ENCODE peak calls at places on chromosomes 7 and 10, in ten cellular contexts. One of them, this sample, is unnamed.

GRCh38 chr10:94092848-94093247 is 99.1 kb downstream of the PLCE1 start:
- DNase-seq in PC-9: no peak
- DNase-seq in A549: no peak
- DNase-seq in WTC11: no peak
- DNase-seq in fibroblast of lung: peak; percentile 71
- DNase-seq in cardiac fibroblast: peak; percentile 68
- DNase-seq in cardiac muscle cell: no peak
- DNase-seq in lower leg skin: no peak
- DNase-seq in heart right ventricle: no peak
- DNase-seq in foreskin fibroblast: peak; percentile 26
- DNase-seq in this sample: no peak

GRCh38 chr10:29926649-29927048 is 132.7 kb downstream of the JCAD start:
- DNase-seq in lower leg skin: no peak
- DNase-seq in heart right ventricle: no peak
- DNase-seq in WTC11: peak; percentile 28
- DNase-seq in foreskin fibroblast: peak; percentile 68
- DNase-seq in cardiac muscle cell: no peak
- DNase-seq in A549: no peak
- DNase-seq in PC-9: no peak
- DNase-seq in cardiac fibroblast: peak; percentile 73
- DNase-seq in fibroblast of lung: peak; percentile 87
- DNase-seq in this sample: no peak

GRCh38 chr7:105713488-105714465 is 132.5 kb upstream of the EFCAB10 start:
- DNase-seq in cardiac fibroblast: peak; percentile 36
- DNase-seq in cardiac muscle cell: no peak
- DNase-seq in PC-9: peak; percentile 56
- DNase-seq in WTC11: no peak
- DNase-seq in fibroblast of lung: no peak
- DNase-seq in lower leg skin: no peak
- DNase-seq in foreskin fibroblast: peak; percentile 62
- DNase-seq in heart right ventricle: no peak
- DNase-seq in A549: no peak
- DNase-seq in this sample: no peak

GRCh38 chr10:43226851-43227845 is 39.7 kb downstream of the RASGEF1A start:
- DNase-seq in WTC11: peak; percentile 7
- DNase-seq in A549: no peak
- DNase-seq in cardiac muscle cell: no peak
- DNase-seq in foreskin fibroblast: no peak
- DNase-seq in fibroblast of lung: no peak
- DNase-seq in cardiac fibroblast: no peak
- DNase-seq in heart right ventricle: no peak
- DNase-seq in lower leg skin: peak; percentile 72
- DNase-seq in PC-9: no peak
- DNase-seq in this sample: no peak

GRCh38 chr7:70655694-70656093 is 476.2 kb upstream of the GALNT17 start:
- DNase-seq in cardiac fibroblast: no peak
- DNase-seq in heart right ventricle: no peak
- DNase-seq in foreskin fibroblast: no peak
- DNase-seq in lower leg skin: no peak
- DNase-seq in PC-9: no peak
- DNase-seq in WTC11: no peak
- DNase-seq in fibroblast of lung: no peak
- DNase-seq in A549: no peak
- DNase-seq in cardiac muscle cell: no peak
- DNase-seq in this sample: no peak

GRCh38 chr7:116953372-116953726 is at the start of gene ST7:
- DNase-seq in cardiac fibroblast: peak; percentile 74
- DNase-seq in PC-9: peak; percentile 68
- DNase-seq in cardiac muscle cell: peak; percentile 69
- DNase-seq in foreskin fibroblast: peak; percentile 87
- DNase-seq in A549: peak; percentile 67
- DNase-seq in WTC11: peak; percentile 51
- DNase-seq in heart right ventricle: no peak
- DNase-seq in lower leg skin: peak; percentile 93
- DNase-seq in fibroblast of lung: peak; percentile 70
- DNase-seq in this sample: peak; percentile 44

GRCh38 chr7:116443646-116444045 is 55.9 kb upstream of the CAV2 start:
- DNase-seq in foreskin fibroblast: no peak
- DNase-seq in heart right ventricle: no peak
- DNase-seq in WTC11: no peak
- DNase-seq in A549: no peak
- DNase-seq in fibroblast of lung: no peak
- DNase-seq in lower leg skin: no peak
- DNase-seq in PC-9: no peak
- DNase-seq in cardiac fibroblast: no peak
- DNase-seq in cardiac muscle cell: no peak
- DNase-seq in this sample: no peak

GRCh38 chr10:89301721-89302445 is at the start of gene IFIT2:
- DNase-seq in WTC11: no peak
- DNase-seq in heart right ventricle: no peak
- DNase-seq in fibroblast of lung: peak; percentile 82
- DNase-seq in cardiac muscle cell: no peak
- DNase-seq in PC-9: peak; percentile 65
- DNase-seq in foreskin fibroblast: peak; percentile 78
- DNase-seq in lower leg skin: no peak
- DNase-seq in cardiac fibroblast: peak; percentile 83
- DNase-seq in A549: peak; percentile 37
- DNase-seq in this sample: no peak

GRCh38 chr10:63058236-63058635 is 74.9 kb upstream of the NRBF2 start:
- DNase-seq in heart right ventricle: no peak
- DNase-seq in lower leg skin: no peak
- DNase-seq in PC-9: no peak
- DNase-seq in WTC11: no peak
- DNase-seq in foreskin fibroblast: no peak
- DNase-seq in cardiac fibroblast: no peak
- DNase-seq in A549: no peak
- DNase-seq in fibroblast of lung: no peak
- DNase-seq in cardiac muscle cell: no peak
- DNase-seq in this sample: no peak

GRCh38 chr10:74930962-74931361 is 104.6 kb downstream of the KAT6B start:
- DNase-seq in A549: no peak
- DNase-seq in cardiac muscle cell: no peak
- DNase-seq in fibroblast of lung: no peak
- DNase-seq in cardiac fibroblast: no peak
- DNase-seq in heart right ventricle: no peak
- DNase-seq in foreskin fibroblast: no peak
- DNase-seq in WTC11: no peak
- DNase-seq in lower leg skin: no peak
- DNase-seq in PC-9: no peak
- DNase-seq in this sample: no peak

GRCh38 chr7:94509879-94510581 is 421 bp downstream of the CASD1 start:
- DNase-seq in WTC11: peak; percentile 73
- DNase-seq in cardiac fibroblast: peak; percentile 65
- DNase-seq in fibroblast of lung: peak; percentile 66
- DNase-seq in PC-9: peak; percentile 58
- DNase-seq in cardiac muscle cell: peak; percentile 88
- DNase-seq in lower leg skin: peak; percentile 89
- DNase-seq in foreskin fibroblast: peak; percentile 85
- DNase-seq in heart right ventricle: peak; percentile 64
- DNase-seq in A549: peak; percentile 84
- DNase-seq in this sample: peak; percentile 72

GRCh38 chr7:27564881-27565482 is 97.7 kb downstream of the HIBADH start:
- DNase-seq in cardiac muscle cell: no peak
- DNase-seq in cardiac fibroblast: no peak
- DNase-seq in lower leg skin: no peak
- DNase-seq in PC-9: no peak
- DNase-seq in heart right ventricle: no peak
- DNase-seq in A549: no peak
- DNase-seq in fibroblast of lung: no peak
- DNase-seq in WTC11: no peak
- DNase-seq in foreskin fibroblast: no peak
- DNase-seq in this sample: no peak

GRCh38 chr10:44397476-44398225 is 12.8 kb upstream of the CXCL12 start:
- DNase-seq in foreskin fibroblast: no peak
- DNase-seq in PC-9: no peak
- DNase-seq in cardiac muscle cell: no peak
- DNase-seq in heart right ventricle: no peak
- DNase-seq in lower leg skin: peak; percentile 72
- DNase-seq in A549: no peak
- DNase-seq in WTC11: no peak
- DNase-seq in cardiac fibroblast: no peak
- DNase-seq in fibroblast of lung: no peak
- DNase-seq in this sample: no peak

GRCh38 chr7:11552676-11553075 is 279.3 kb downstream of the THSD7A start:
- DNase-seq in cardiac fibroblast: no peak
- DNase-seq in heart right ventricle: no peak
- DNase-seq in WTC11: no peak
- DNase-seq in cardiac muscle cell: no peak
- DNase-seq in fibroblast of lung: no peak
- DNase-seq in foreskin fibroblast: no peak
- DNase-seq in lower leg skin: no peak
- DNase-seq in A549: no peak
- DNase-seq in PC-9: no peak
- DNase-seq in this sample: no peak

DNA sequence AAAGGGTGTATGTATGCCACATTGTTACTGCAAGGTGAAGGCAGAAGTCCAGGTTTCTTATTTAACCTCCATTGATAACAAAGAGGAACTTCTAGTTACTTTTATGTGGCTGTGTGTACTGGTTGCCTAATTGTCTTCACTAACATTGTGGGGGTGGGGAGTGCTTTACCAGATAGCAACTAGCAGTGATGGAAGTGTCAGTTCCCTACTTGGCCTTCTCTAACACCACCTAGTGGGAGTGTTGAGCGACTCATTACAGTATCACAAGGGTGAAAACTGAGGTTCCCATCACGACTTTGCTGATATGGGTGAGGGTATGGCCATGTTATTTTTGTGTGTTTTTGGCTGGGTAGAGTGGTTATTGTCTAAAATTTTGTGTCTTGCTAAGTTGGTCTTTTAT is 274.4 kb downstream of the THSD7A start:
- DNase-seq in cardiac muscle cell: peak; percentile 11
- DNase-seq in fibroblast of lung: peak; percentile 35
- DNase-seq in lower leg skin: no peak
- DNase-seq in heart right ventricle: no peak
- DNase-seq in foreskin fibroblast: peak; percentile 9
- DNase-seq in WTC11: peak; percentile 45
- DNase-seq in PC-9: no peak
- DNase-seq in cardiac fibroblast: peak; percentile 32
- DNase-seq in A549: peak; percentile 37
- DNase-seq in this sample: peak; percentile 13
- TF ChIP-seq CTCF in cardiac muscle cell: peak; percentile 54
- TF ChIP-seq CTCF in fibroblast of lung: peak; percentile 41
- TF ChIP-seq CTCF in lower leg skin: no peak
- TF ChIP-seq CTCF in heart right ventricle: peak; percentile 22
- TF ChIP-seq CTCF in foreskin fibroblast: no peak
- TF ChIP-seq CTCF in WTC11: peak; percentile 32
- TF ChIP-seq CTCF in PC-9: peak; percentile 39
- TF ChIP-seq CTCF in cardiac fibroblast: peak; percentile 35
- TF ChIP-seq CTCF in A549: peak; percentile 18
- TF ChIP-seq CTCF in this sample: peak; percentile 27

GRCh38 chr10:102502337-102503151 is at the start of gene ACTR1A:
- DNase-seq in heart right ventricle: peak; percentile 95
- DNase-seq in cardiac muscle cell: peak; percentile 99
- DNase-seq in cardiac fibroblast: peak; percentile 100
- DNase-seq in A549: peak; percentile 100
- DNase-seq in WTC11: peak; percentile 96
- DNase-seq in foreskin fibroblast: peak; percentile 99
- DNase-seq in PC-9: peak; percentile 97
- DNase-seq in fibroblast of lung: peak; percentile 100
- DNase-seq in lower leg skin: peak; percentile 99
- DNase-seq in this sample: peak; percentile 95
- TF ChIP-seq CTCF in heart right ventricle: no peak
- TF ChIP-seq CTCF in cardiac muscle cell: no peak
- TF ChIP-seq CTCF in cardiac fibroblast: no peak
- TF ChIP-seq CTCF in A549: no peak
- TF ChIP-seq CTCF in WTC11: no peak
- TF ChIP-seq CTCF in foreskin fibroblast: no peak
- TF ChIP-seq CTCF in PC-9: no peak
- TF ChIP-seq CTCF in fibroblast of lung: no peak
- TF ChIP-seq CTCF in lower leg skin: no peak
- TF ChIP-seq CTCF in this sample: no peak

GRCh38 chr7:80134536-80135305 is at the start of gene GNAI1:
- DNase-seq in cardiac fibroblast: peak; percentile 84
- DNase-seq in fibroblast of lung: peak; percentile 81
- DNase-seq in WTC11: peak; percentile 80
- DNase-seq in lower leg skin: peak; percentile 92
- DNase-seq in PC-9: peak; percentile 76
- DNase-seq in foreskin fibroblast: peak; percentile 97
- DNase-seq in heart right ventricle: peak; percentile 75
- DNase-seq in A549: peak; percentile 78
- DNase-seq in cardiac muscle cell: peak; percentile 90
- DNase-seq in this sample: peak; percentile 91
- TF ChIP-seq CTCF in cardiac fibroblast: peak; percentile 14
- TF ChIP-seq CTCF in fibroblast of lung: peak; percentile 28
- TF ChIP-seq CTCF in WTC11: peak; percentile 13
- TF ChIP-seq CTCF in lower leg skin: no peak
- TF ChIP-seq CTCF in PC-9: no peak
- TF ChIP-seq CTCF in foreskin fibroblast: peak; percentile 8
- TF ChIP-seq CTCF in heart right ventricle: peak; percentile 37
- TF ChIP-seq CTCF in A549: peak; percentile 86
- TF ChIP-seq CTCF in cardiac muscle cell: peak; percentile 36
- TF ChIP-seq CTCF in this sample: no peak

GRCh38 chr10:98424308-98425254 is 9.6 kb upstream of the PYROXD2 start:
- DNase-seq in fibroblast of lung: no peak
- DNase-seq in heart right ventricle: no peak
- DNase-seq in cardiac muscle cell: peak; percentile 66
- DNase-seq in cardiac fibroblast: no peak
- DNase-seq in PC-9: no peak
- DNase-seq in lower leg skin: peak; percentile 82
- DNase-seq in WTC11: no peak
- DNase-seq in foreskin fibroblast: no peak
- DNase-seq in A549: no peak
- DNase-seq in this sample: no peak

GRCh38 chr10:98420786-98421185 is 5.8 kb upstream of the PYROXD2 start:
- DNase-seq in cardiac muscle cell: no peak
- DNase-seq in heart right ventricle: peak; percentile 47
- DNase-seq in PC-9: no peak
- DNase-seq in WTC11: no peak
- DNase-seq in cardiac fibroblast: no peak
- DNase-seq in fibroblast of lung: no peak
- DNase-seq in foreskin fibroblast: no peak
- DNase-seq in A549: no peak
- DNase-seq in lower leg skin: peak; percentile 52
- DNase-seq in this sample: no peak

GRCh38 chr10:98425511-98426352 is 10.8 kb upstream of the PYROXD2 start:
- DNase-seq in lower leg skin: peak; percentile 82
- DNase-seq in foreskin fibroblast: peak; percentile 65
- DNase-seq in cardiac muscle cell: peak; percentile 69
- DNase-seq in fibroblast of lung: peak; percentile 39
- DNase-seq in WTC11: peak; percentile 83
- DNase-seq in PC-9: peak; percentile 35
- DNase-seq in heart right ventricle: no peak
- DNase-seq in cardiac fibroblast: peak; percentile 60
- DNase-seq in A549: peak; percentile 64
- DNase-seq in this sample: peak; percentile 67

GRCh38 chr10:98422182-98422581 is 7.2 kb upstream of the PYROXD2 start:
- DNase-seq in lower leg skin: peak; percentile 68
- DNase-seq in WTC11: no peak
- DNase-seq in fibroblast of lung: no peak
- DNase-seq in cardiac fibroblast: no peak
- DNase-seq in cardiac muscle cell: no peak
- DNase-seq in heart right ventricle: no peak
- DNase-seq in foreskin fibroblast: no peak
- DNase-seq in PC-9: no peak
- DNase-seq in A549: no peak
- DNase-seq in this sample: no peak

DNA sequence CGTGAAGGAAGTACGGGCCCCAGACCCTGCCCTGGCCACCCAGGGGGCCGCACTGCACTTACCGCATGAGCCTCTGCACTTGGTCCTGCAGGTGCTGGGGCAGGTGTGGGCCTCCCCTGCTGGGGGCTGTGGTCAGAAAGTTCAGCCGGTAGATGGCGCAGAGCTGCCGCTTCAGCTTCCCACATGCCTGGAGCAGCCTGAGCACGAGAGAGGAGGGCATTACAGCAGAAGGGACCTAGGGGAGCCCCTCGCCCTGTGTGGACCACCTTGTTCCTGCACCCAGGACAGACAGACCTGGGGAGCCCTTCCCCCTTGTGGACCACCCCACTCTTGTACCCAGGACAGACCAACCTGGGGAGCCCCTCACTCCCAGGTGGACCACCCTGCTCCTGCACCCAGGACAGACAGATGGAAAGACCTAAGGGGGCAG is 8.7 kb upstream of the PYROXD2 start:
- DNase-seq in foreskin fibroblast: no peak
- DNase-seq in WTC11: peak; percentile 79
- DNase-seq in cardiac muscle cell: peak; percentile 67
- DNase-seq in cardiac fibroblast: no peak
- DNase-seq in PC-9: no peak
- DNase-seq in heart right ventricle: no peak
- DNase-seq in lower leg skin: no peak
- DNase-seq in A549: peak; percentile 31
- DNase-seq in fibroblast of lung: no peak
- DNase-seq in this sample: peak; percentile 57
- TF ChIP-seq CTCF in foreskin fibroblast: no peak
- TF ChIP-seq CTCF in WTC11: peak; percentile 36
- TF ChIP-seq CTCF in cardiac muscle cell: peak; percentile 24
- TF ChIP-seq CTCF in cardiac fibroblast: no peak
- TF ChIP-seq CTCF in PC-9: no peak
- TF ChIP-seq CTCF in heart right ventricle: no peak
- TF ChIP-seq CTCF in lower leg skin: no peak
- TF ChIP-seq CTCF in A549: no peak
- TF ChIP-seq CTCF in fibroblast of lung: no peak
- TF ChIP-seq CTCF in this sample: no peak